ENCODE peak calls at places on chromosomes 6 and 20, in four cellular contexts. G is fibroblast of the conjunctiva; V is naive thymus-derived CD8-positive, alpha-beta T cell; U is foreskin fibroblast. L is an unnamed sample.

GRCh38 chr6:154736613-154737259 is 3.5 kb downstream of the SCAF8 start:
- DNase-seq in U (no peak), G (no peak), V (no peak), L (no peak)

GRCh38 chr6:89582669-89583325 is 55.8 kb downstream of the LYRM2 start:
- DNase-seq in U (no peak), G (no peak), V (no peak), L (no peak)

GRCh38 chr6:139852067-139852466 is 477.6 kb upstream of the CITED2 start:
- DNase-seq in U (no peak), G (no peak), V (no peak), L (no peak)

GRCh38 chr20:62551408-62552323 is 75.9 kb upstream of the GATA5 start:
- DNase-seq in U (no peak), G (no peak), V (no peak), L (no peak)

GRCh38 chr6:31559958-31560696 is 12.0 kb upstream of the LTA start:
- DNase-seq in V (no peak), G (no peak), U (peak), L (no peak)

GRCh38 chr6:11712760-11713159 is 65.8 kb downstream of the ADTRP start:
- DNase-seq in U (peak), V (no peak), G (no peak), L (no peak)

GRCh38 chr6:150169609-150170008 is 26.8 kb downstream of the PPP1R14C start:
- DNase-seq in G (no peak), U (peak), V (no peak), L (no peak)

GRCh38 chr6:23245559-23245958 is 676.2 kb downstream of the HDGFL1 start:
- DNase-seq in U (peak), V (no peak), G (peak), L (no peak)